ENCODE peak calls at places on chromosome 12, in seven cellular contexts. One of them, this sample, is unnamed.

GRCh38 chr12:119178544-119179334 is at the start of gene HSPB8:
- DNase-seq in NCI-H82: peak; percentile 77
- DNase-seq in activated T-helper 1 cell treated with anti-CD3 and anti-CD28 coated beads, Interleukin-12 subunit alpha, Interleukin-12 subunit beta, Interleukin-2, Interleukin-4 antibody, amounts not matched to agents 30 ng/mL and 10 ng/mL and 1 ng/mL, durations not matched to agents 14 hours and 24 hours and 36 hours: no peak
- DNase-seq in HFF-Myc: no peak
- DNase-seq in NCI-H774: peak; percentile 60
- DNase-seq in activated naive CD8-positive, alpha-beta T cell treated with anti-CD3 and anti-CD28 coated beads for 36 hours: no peak
- DNase-seq in heart left ventricle: peak; percentile 96
- DNase-seq in this sample: no peak

GRCh38 chr12:13343380-13343779 is 146.9 kb downstream of the EMP1 start:
- DNase-seq in NCI-H82: no peak
- DNase-seq in activated T-helper 1 cell treated with anti-CD3 and anti-CD28 coated beads, Interleukin-12 subunit alpha, Interleukin-12 subunit beta, Interleukin-2, Interleukin-4 antibody, amounts not matched to agents 30 ng/mL and 10 ng/mL and 1 ng/mL, durations not matched to agents 14 hours and 24 hours and 36 hours: no peak
- DNase-seq in HFF-Myc: no peak
- DNase-seq in NCI-H774: no peak
- DNase-seq in activated naive CD8-positive, alpha-beta T cell treated with anti-CD3 and anti-CD28 coated beads for 36 hours: no peak
- DNase-seq in heart left ventricle: no peak
- DNase-seq in this sample: no peak

GRCh38 chr12:48105321-48105866 is 485 bp downstream of the SENP1 start:
- DNase-seq in NCI-H82: peak; percentile 68
- DNase-seq in activated T-helper 1 cell treated with anti-CD3 and anti-CD28 coated beads, Interleukin-12 subunit alpha, Interleukin-12 subunit beta, Interleukin-2, Interleukin-4 antibody, amounts not matched to agents 30 ng/mL and 10 ng/mL and 1 ng/mL, durations not matched to agents 14 hours and 24 hours and 36 hours: no peak
- DNase-seq in HFF-Myc: no peak
- DNase-seq in NCI-H774: no peak
- DNase-seq in activated naive CD8-positive, alpha-beta T cell treated with anti-CD3 and anti-CD28 coated beads for 36 hours: peak; percentile 43
- DNase-seq in heart left ventricle: no peak
- DNase-seq in this sample: peak; percentile 58

GRCh38 chr12:68461645-68462044 is 129.5 kb upstream of the MDM1 start:
- DNase-seq in NCI-H82: no peak
- DNase-seq in activated T-helper 1 cell treated with anti-CD3 and anti-CD28 coated beads, Interleukin-12 subunit alpha, Interleukin-12 subunit beta, Interleukin-2, Interleukin-4 antibody, amounts not matched to agents 30 ng/mL and 10 ng/mL and 1 ng/mL, durations not matched to agents 14 hours and 24 hours and 36 hours: no peak
- DNase-seq in HFF-Myc: no peak
- DNase-seq in NCI-H774: no peak
- DNase-seq in activated naive CD8-positive, alpha-beta T cell treated with anti-CD3 and anti-CD28 coated beads for 36 hours: no peak
- DNase-seq in heart left ventricle: no peak
- DNase-seq in this sample: no peak

GRCh38 chr12:75844049-75844448 is 187.5 kb downstream of the PHLDA1 start:
- DNase-seq in NCI-H82: no peak
- DNase-seq in activated T-helper 1 cell treated with anti-CD3 and anti-CD28 coated beads, Interleukin-12 subunit alpha, Interleukin-12 subunit beta, Interleukin-2, Interleukin-4 antibody, amounts not matched to agents 30 ng/mL and 10 ng/mL and 1 ng/mL, durations not matched to agents 14 hours and 24 hours and 36 hours: no peak
- DNase-seq in HFF-Myc: no peak
- DNase-seq in NCI-H774: no peak
- DNase-seq in activated naive CD8-positive, alpha-beta T cell treated with anti-CD3 and anti-CD28 coated beads for 36 hours: no peak
- DNase-seq in heart left ventricle: no peak
- DNase-seq in this sample: no peak

GRCh38 chr12:105507311-105508035 is 177.0 kb downstream of the C12orf75 start:
- DNase-seq in NCI-H82: no peak
- DNase-seq in activated T-helper 1 cell treated with anti-CD3 and anti-CD28 coated beads, Interleukin-12 subunit alpha, Interleukin-12 subunit beta, Interleukin-2, Interleukin-4 antibody, amounts not matched to agents 30 ng/mL and 10 ng/mL and 1 ng/mL, durations not matched to agents 14 hours and 24 hours and 36 hours: no peak
- DNase-seq in HFF-Myc: no peak
- DNase-seq in NCI-H774: no peak
- DNase-seq in activated naive CD8-positive, alpha-beta T cell treated with anti-CD3 and anti-CD28 coated beads for 36 hours: no peak
- DNase-seq in heart left ventricle: no peak
- DNase-seq in this sample: no peak

GRCh38 chr12:100249936-100250335 is 16.9 kb downstream of the DEPDC4 start:
- DNase-seq in NCI-H82: no peak
- DNase-seq in activated T-helper 1 cell treated with anti-CD3 and anti-CD28 coated beads, Interleukin-12 subunit alpha, Interleukin-12 subunit beta, Interleukin-2, Interleukin-4 antibody, amounts not matched to agents 30 ng/mL and 10 ng/mL and 1 ng/mL, durations not matched to agents 14 hours and 24 hours and 36 hours: no peak
- DNase-seq in HFF-Myc: no peak
- DNase-seq in NCI-H774: no peak
- DNase-seq in activated naive CD8-positive, alpha-beta T cell treated with anti-CD3 and anti-CD28 coated beads for 36 hours: no peak
- DNase-seq in heart left ventricle: no peak
- DNase-seq in this sample: no peak

GRCh38 chr12:4807116-4807783 is 87.0 kb downstream of the GALNT8 start:
- DNase-seq in NCI-H82: no peak
- DNase-seq in activated T-helper 1 cell treated with anti-CD3 and anti-CD28 coated beads, Interleukin-12 subunit alpha, Interleukin-12 subunit beta, Interleukin-2, Interleukin-4 antibody, amounts not matched to agents 30 ng/mL and 10 ng/mL and 1 ng/mL, durations not matched to agents 14 hours and 24 hours and 36 hours: no peak
- DNase-seq in HFF-Myc: no peak
- DNase-seq in NCI-H774: no peak
- DNase-seq in activated naive CD8-positive, alpha-beta T cell treated with anti-CD3 and anti-CD28 coated beads for 36 hours: no peak
- DNase-seq in heart left ventricle: no peak
- DNase-seq in this sample: no peak

GRCh38 chr12:1993871-1994371 is 10.3 kb downstream of the DCP1B start:
- DNase-seq in NCI-H82: no peak
- DNase-seq in activated T-helper 1 cell treated with anti-CD3 and anti-CD28 coated beads, Interleukin-12 subunit alpha, Interleukin-12 subunit beta, Interleukin-2, Interleukin-4 antibody, amounts not matched to agents 30 ng/mL and 10 ng/mL and 1 ng/mL, durations not matched to agents 14 hours and 24 hours and 36 hours: no peak
- DNase-seq in HFF-Myc: no peak
- DNase-seq in NCI-H774: no peak
- DNase-seq in activated naive CD8-positive, alpha-beta T cell treated with anti-CD3 and anti-CD28 coated beads for 36 hours: no peak
- DNase-seq in heart left ventricle: no peak
- DNase-seq in this sample: no peak

GRCh38 chr12:49662998-49663843 is 39.9 kb downstream of the PRPF40B start:
- DNase-seq in NCI-H82: no peak
- DNase-seq in activated T-helper 1 cell treated with anti-CD3 and anti-CD28 coated beads, Interleukin-12 subunit alpha, Interleukin-12 subunit beta, Interleukin-2, Interleukin-4 antibody, amounts not matched to agents 30 ng/mL and 10 ng/mL and 1 ng/mL, durations not matched to agents 14 hours and 24 hours and 36 hours: peak; percentile 68
- DNase-seq in HFF-Myc: peak; percentile 82
- DNase-seq in NCI-H774: peak; percentile 7
- DNase-seq in activated naive CD8-positive, alpha-beta T cell treated with anti-CD3 and anti-CD28 coated beads for 36 hours: peak; percentile 72
- DNase-seq in heart left ventricle: peak; percentile 87
- DNase-seq in this sample: peak; percentile 60

GRCh38 chr12:46590991-46591703 is 218.6 kb upstream of the SLC38A2 start:
- DNase-seq in NCI-H82: no peak
- DNase-seq in activated T-helper 1 cell treated with anti-CD3 and anti-CD28 coated beads, Interleukin-12 subunit alpha, Interleukin-12 subunit beta, Interleukin-2, Interleukin-4 antibody, amounts not matched to agents 30 ng/mL and 10 ng/mL and 1 ng/mL, durations not matched to agents 14 hours and 24 hours and 36 hours: no peak
- DNase-seq in HFF-Myc: no peak
- DNase-seq in NCI-H774: no peak
- DNase-seq in activated naive CD8-positive, alpha-beta T cell treated with anti-CD3 and anti-CD28 coated beads for 36 hours: no peak
- DNase-seq in heart left ventricle: no peak
- DNase-seq in this sample: no peak

GRCh38 chr12:58174316-58174715 is 232.9 kb downstream of the ATP23 start:
- DNase-seq in NCI-H82: no peak
- DNase-seq in activated T-helper 1 cell treated with anti-CD3 and anti-CD28 coated beads, Interleukin-12 subunit alpha, Interleukin-12 subunit beta, Interleukin-2, Interleukin-4 antibody, amounts not matched to agents 30 ng/mL and 10 ng/mL and 1 ng/mL, durations not matched to agents 14 hours and 24 hours and 36 hours: no peak
- DNase-seq in HFF-Myc: no peak
- DNase-seq in NCI-H774: no peak
- DNase-seq in activated naive CD8-positive, alpha-beta T cell treated with anti-CD3 and anti-CD28 coated beads for 36 hours: no peak
- DNase-seq in heart left ventricle: no peak
- DNase-seq in this sample: no peak

GRCh38 chr12:24230061-24230460 is 280.6 kb upstream of the SOX5 start:
- DNase-seq in NCI-H82: no peak
- DNase-seq in activated T-helper 1 cell treated with anti-CD3 and anti-CD28 coated beads, Interleukin-12 subunit alpha, Interleukin-12 subunit beta, Interleukin-2, Interleukin-4 antibody, amounts not matched to agents 30 ng/mL and 10 ng/mL and 1 ng/mL, durations not matched to agents 14 hours and 24 hours and 36 hours: no peak
- DNase-seq in HFF-Myc: no peak
- DNase-seq in NCI-H774: no peak
- DNase-seq in activated naive CD8-positive, alpha-beta T cell treated with anti-CD3 and anti-CD28 coated beads for 36 hours: no peak
- DNase-seq in heart left ventricle: no peak
- DNase-seq in this sample: no peak

This sample was measured in stimulated activated naive CD8-positive, alpha-beta T cell treated with anti-CD3 and anti-CD28 coated beads, Interleukin-15, amount 100 ng/mL, for 72 hours.